ENCODE peak calls at places on chromosomes 3 and 15, in nine cellular contexts. One of them, this sample, is unnamed.

GRCh38 chr3:175255698-175256097 is 396.6 kb downstream of the NAALADL2 start:
- DNase-seq in neural progenitor cell: no peak
- DNase-seq in HCT116: no peak
- DNase-seq in OCI-LY7: no peak
- DNase-seq in PC-3: peak; percentile 61
- DNase-seq in SK-N-SH: no peak
- DNase-seq in GM23338: no peak
- DNase-seq in GM23248: peak; percentile 73
- DNase-seq in MM.1S: no peak
- DNase-seq in this sample: no peak

GRCh38 chr3:183385698-183386590 is 42.5 kb downstream of the MCF2L2 start:
- DNase-seq in HCT116: peak; percentile 45
- DNase-seq in neural progenitor cell: peak; percentile 81
- DNase-seq in SK-N-SH: peak; percentile 47
- DNase-seq in PC-3: peak; percentile 86
- DNase-seq in MM.1S: peak; percentile 80
- DNase-seq in OCI-LY7: peak; percentile 79
- DNase-seq in GM23338: peak; percentile 92
- DNase-seq in GM23248: peak; percentile 85
- DNase-seq in this sample: peak; percentile 87

GRCh38 chr15:68552773-68553172 is 26.0 kb upstream of the CORO2B start:
- DNase-seq in PC-3: peak; percentile 49
- DNase-seq in SK-N-SH: no peak
- DNase-seq in HCT116: no peak
- DNase-seq in MM.1S: no peak
- DNase-seq in GM23248: peak; percentile 38
- DNase-seq in GM23338: no peak
- DNase-seq in OCI-LY7: no peak
- DNase-seq in neural progenitor cell: no peak
- DNase-seq in this sample: no peak

GRCh38 chr15:24269166-24269571 is 406.4 kb upstream of the NPAP1 start:
- DNase-seq in neural progenitor cell: no peak
- DNase-seq in GM23248: no peak
- DNase-seq in SK-N-SH: no peak
- DNase-seq in OCI-LY7: no peak
- DNase-seq in HCT116: no peak
- DNase-seq in PC-3: no peak
- DNase-seq in GM23338: no peak
- DNase-seq in MM.1S: peak; percentile 90
- DNase-seq in this sample: peak; percentile 7

GRCh38 chr3:170732660-170733245 is 137.2 kb downstream of the RPL22L1 start:
- DNase-seq in GM23338: no peak
- DNase-seq in HCT116: no peak
- DNase-seq in OCI-LY7: no peak
- DNase-seq in PC-3: no peak
- DNase-seq in MM.1S: no peak
- DNase-seq in neural progenitor cell: no peak
- DNase-seq in SK-N-SH: no peak
- DNase-seq in GM23248: peak; percentile 37
- DNase-seq in this sample: no peak

GRCh38 chr3:52167240-52167639 is 13.0 kb upstream of the POC1A start:
- DNase-seq in SK-N-SH: no peak
- DNase-seq in neural progenitor cell: no peak
- DNase-seq in MM.1S: no peak
- DNase-seq in GM23338: peak; percentile 92
- DNase-seq in HCT116: no peak
- DNase-seq in OCI-LY7: no peak
- DNase-seq in PC-3: no peak
- DNase-seq in GM23248: no peak
- DNase-seq in this sample: no peak

GRCh38 chr3:13419356-13420050 is 619 bp downstream of the NUP210 start:
- DNase-seq in SK-N-SH: peak; percentile 86
- DNase-seq in GM23338: peak; percentile 61
- DNase-seq in HCT116: no peak
- DNase-seq in GM23248: peak; percentile 22
- DNase-seq in OCI-LY7: peak; percentile 72
- DNase-seq in MM.1S: peak; percentile 40
- DNase-seq in PC-3: peak; percentile 37
- DNase-seq in neural progenitor cell: peak; percentile 77
- DNase-seq in this sample: peak; percentile 71

GRCh38 chr3:56783644-56784451 is 17.9 kb downstream of the ARHGEF3 start:
- DNase-seq in GM23248: peak; percentile 73
- DNase-seq in PC-3: peak; percentile 97
- DNase-seq in HCT116: no peak
- DNase-seq in SK-N-SH: no peak
- DNase-seq in MM.1S: peak; percentile 88
- DNase-seq in neural progenitor cell: no peak
- DNase-seq in OCI-LY7: peak; percentile 89
- DNase-seq in GM23338: no peak
- DNase-seq in this sample: peak; percentile 52

GRCh38 chr3:102630531-102630930 is 195.7 kb downstream of the ZPLD1 start:
- DNase-seq in SK-N-SH: no peak
- DNase-seq in GM23248: no peak
- DNase-seq in MM.1S: no peak
- DNase-seq in GM23338: no peak
- DNase-seq in neural progenitor cell: no peak
- DNase-seq in OCI-LY7: no peak
- DNase-seq in PC-3: no peak
- DNase-seq in HCT116: no peak
- DNase-seq in this sample: no peak

GRCh38 chr3:4712109-4712508 is 219.0 kb downstream of the ITPR1 start:
- DNase-seq in SK-N-SH: no peak
- DNase-seq in neural progenitor cell: no peak
- DNase-seq in MM.1S: no peak
- DNase-seq in OCI-LY7: no peak
- DNase-seq in PC-3: peak; percentile 55
- DNase-seq in HCT116: peak; percentile 21
- DNase-seq in GM23248: peak; percentile 90
- DNase-seq in GM23338: peak; percentile 51
- DNase-seq in this sample: peak; percentile 91

GRCh38 chr3:46564190-46565112 is 1.7 kb downstream of the LRRC2 start:
- DNase-seq in OCI-LY7: no peak
- DNase-seq in neural progenitor cell: no peak
- DNase-seq in SK-N-SH: no peak
- DNase-seq in MM.1S: no peak
- DNase-seq in GM23248: peak; percentile 85
- DNase-seq in HCT116: no peak
- DNase-seq in GM23338: no peak
- DNase-seq in PC-3: no peak
- DNase-seq in this sample: no peak

GRCh38 chr15:48477795-48478360 is 146.6 kb downstream of the DUT start:
- DNase-seq in GM23338: no peak
- DNase-seq in neural progenitor cell: no peak
- DNase-seq in OCI-LY7: no peak
- DNase-seq in HCT116: no peak
- DNase-seq in PC-3: no peak
- DNase-seq in MM.1S: no peak
- DNase-seq in GM23248: no peak
- DNase-seq in SK-N-SH: no peak
- DNase-seq in this sample: no peak

GRCh38 chr3:160134964-160135363 is 90.3 kb upstream of the C3orf80 start:
- DNase-seq in PC-3: peak; percentile 21
- DNase-seq in GM23338: no peak
- DNase-seq in neural progenitor cell: no peak
- DNase-seq in HCT116: no peak
- DNase-seq in OCI-LY7: no peak
- DNase-seq in GM23248: peak; percentile 69
- DNase-seq in SK-N-SH: no peak
- DNase-seq in MM.1S: no peak
- DNase-seq in this sample: no peak

GRCh38 chr3:7506606-7507180 is 645.8 kb downstream of the GRM7 start:
- DNase-seq in MM.1S: no peak
- DNase-seq in GM23248: no peak
- DNase-seq in OCI-LY7: no peak
- DNase-seq in PC-3: no peak
- DNase-seq in GM23338: no peak
- DNase-seq in neural progenitor cell: no peak
- DNase-seq in HCT116: no peak
- DNase-seq in SK-N-SH: no peak
- DNase-seq in this sample: no peak

DNA sequence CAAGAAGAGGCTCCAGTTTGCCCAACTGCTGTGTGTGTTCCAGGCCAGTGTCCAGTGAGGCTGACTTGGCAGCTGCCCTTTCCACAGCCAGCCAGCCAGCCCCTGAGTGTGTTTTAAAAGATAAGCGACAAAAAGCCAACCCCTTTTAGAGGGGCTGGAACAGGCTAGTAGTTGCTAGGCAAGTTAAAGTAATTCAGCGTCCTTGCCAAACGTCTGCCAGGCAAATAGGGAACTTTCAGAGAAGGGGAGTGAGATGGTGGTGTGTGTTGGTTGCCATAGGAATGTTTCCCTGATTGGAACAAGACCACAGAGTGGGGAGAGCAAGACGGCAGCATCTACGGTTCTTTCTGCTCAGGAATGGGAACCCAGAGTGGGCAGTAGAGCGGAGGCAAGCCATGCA is 86.3 kb downstream of the TMEM108 start:
- DNase-seq in PC-3: no peak
- DNase-seq in GM23248: no peak
- DNase-seq in neural progenitor cell: peak; percentile 8
- DNase-seq in MM.1S: no peak
- DNase-seq in GM23338: no peak
- DNase-seq in HCT116: no peak
- DNase-seq in SK-N-SH: peak; percentile 58
- DNase-seq in OCI-LY7: no peak
- DNase-seq in this sample: peak; percentile 8
- H3K4me3 ChIP-seq in PC-3: no peak overlapping the region
- H3K4me3 ChIP-seq in GM23248: no peak overlapping the region
- H3K4me3 ChIP-seq in neural progenitor cell: no peak overlapping the region
- H3K4me3 ChIP-seq in MM.1S: no peak overlapping the region
- H3K4me3 ChIP-seq in GM23338: no peak overlapping the region
- H3K4me3 ChIP-seq in HCT116: no peak overlapping the region
- H3K4me3 ChIP-seq in SK-N-SH: no peak overlapping the region
- H3K4me3 ChIP-seq in OCI-LY7: no peak overlapping the region
- H3K4me3 ChIP-seq in this sample: no peak overlapping the region

GRCh38 chr15:37094542-37095196 is 5.7 kb downstream of the MEIS2 start:
- DNase-seq in OCI-LY7: no peak
- DNase-seq in GM23338: no peak
- DNase-seq in HCT116: no peak
- DNase-seq in GM23248: peak; percentile 62
- DNase-seq in neural progenitor cell: no peak
- DNase-seq in PC-3: no peak
- DNase-seq in MM.1S: no peak
- DNase-seq in SK-N-SH: no peak
- DNase-seq in this sample: peak; percentile 5

GRCh38 chr15:37095197-37095992 is 5.0 kb downstream of the MEIS2 start:
- DNase-seq in GM23338: peak; percentile 93
- DNase-seq in PC-3: no peak
- DNase-seq in SK-N-SH: peak; percentile 41
- DNase-seq in neural progenitor cell: peak; percentile 76
- DNase-seq in HCT116: no peak
- DNase-seq in OCI-LY7: no peak
- DNase-seq in MM.1S: no peak
- DNase-seq in GM23248: no peak
- DNase-seq in this sample: peak; percentile 20

GRCh38 chr15:37098468-37099320 is 1.7 kb downstream of the MEIS2 start:
- DNase-seq in PC-3: peak; percentile 46
- DNase-seq in MM.1S: peak; percentile 53
- DNase-seq in GM23248: peak; percentile 81
- DNase-seq in neural progenitor cell: peak; percentile 77
- DNase-seq in OCI-LY7: peak; percentile 71
- DNase-seq in GM23338: peak; percentile 61
- DNase-seq in SK-N-SH: peak; percentile 53
- DNase-seq in HCT116: no peak
- DNase-seq in this sample: peak; percentile 71

GRCh38 chr15:37096878-37097568 is 3.3 kb downstream of the MEIS2 start:
- DNase-seq in MM.1S: no peak
- DNase-seq in OCI-LY7: no peak
- DNase-seq in SK-N-SH: peak; percentile 54
- DNase-seq in GM23248: peak; percentile 63
- DNase-seq in neural progenitor cell: peak; percentile 74
- DNase-seq in GM23338: no peak
- DNase-seq in PC-3: no peak
- DNase-seq in HCT116: no peak
- DNase-seq in this sample: peak; percentile 25

GRCh38 chr15:37095993-37096877 is 4.1 kb downstream of the MEIS2 start:
- DNase-seq in PC-3: no peak
- DNase-seq in OCI-LY7: no peak
- DNase-seq in HCT116: no peak
- DNase-seq in GM23248: peak; percentile 47
- DNase-seq in GM23338: peak; percentile 52
- DNase-seq in MM.1S: no peak
- DNase-seq in SK-N-SH: peak; percentile 51
- DNase-seq in neural progenitor cell: peak; percentile 47
- DNase-seq in this sample: peak; percentile 24
- TF ChIP-seq EZH2phosphoT487 in PC-3: no peak
- TF ChIP-seq EZH2phosphoT487 in OCI-LY7: no peak
- TF ChIP-seq EZH2phosphoT487 in HCT116: no peak
- TF ChIP-seq EZH2phosphoT487 in GM23248: no peak
- TF ChIP-seq EZH2phosphoT487 in GM23338: peak; percentile 18
- TF ChIP-seq EZH2phosphoT487 in MM.1S: no peak
- TF ChIP-seq EZH2phosphoT487 in SK-N-SH: no peak
- TF ChIP-seq EZH2phosphoT487 in neural progenitor cell: no peak
- TF ChIP-seq EZH2phosphoT487 in this sample: no peak

GRCh38 chr3:8847317-8847716 is 77.9 kb upstream of the OXTR start:
- DNase-seq in HCT116: no peak
- DNase-seq in PC-3: no peak
- DNase-seq in neural progenitor cell: no peak
- DNase-seq in SK-N-SH: no peak
- DNase-seq in MM.1S: no peak
- DNase-seq in GM23338: no peak
- DNase-seq in GM23248: no peak
- DNase-seq in OCI-LY7: no peak
- DNase-seq in this sample: no peak
- H3K4me2 ChIP-seq in HCT116: no peak overlapping the region
- H3K4me2 ChIP-seq in PC-3: no peak overlapping the region
- H3K4me2 ChIP-seq in neural progenitor cell: no peak overlapping the region
- H3K4me2 ChIP-seq in SK-N-SH: no peak overlapping the region
- H3K4me2 ChIP-seq in MM.1S: no peak overlapping the region
- H3K4me2 ChIP-seq in GM23338: no peak overlapping the region
- H3K4me2 ChIP-seq in GM23248: no peak overlapping the region
- H3K4me2 ChIP-seq in OCI-LY7: no peak overlapping the region
- H3K4me2 ChIP-seq in this sample: no peak overlapping the region

DNA sequence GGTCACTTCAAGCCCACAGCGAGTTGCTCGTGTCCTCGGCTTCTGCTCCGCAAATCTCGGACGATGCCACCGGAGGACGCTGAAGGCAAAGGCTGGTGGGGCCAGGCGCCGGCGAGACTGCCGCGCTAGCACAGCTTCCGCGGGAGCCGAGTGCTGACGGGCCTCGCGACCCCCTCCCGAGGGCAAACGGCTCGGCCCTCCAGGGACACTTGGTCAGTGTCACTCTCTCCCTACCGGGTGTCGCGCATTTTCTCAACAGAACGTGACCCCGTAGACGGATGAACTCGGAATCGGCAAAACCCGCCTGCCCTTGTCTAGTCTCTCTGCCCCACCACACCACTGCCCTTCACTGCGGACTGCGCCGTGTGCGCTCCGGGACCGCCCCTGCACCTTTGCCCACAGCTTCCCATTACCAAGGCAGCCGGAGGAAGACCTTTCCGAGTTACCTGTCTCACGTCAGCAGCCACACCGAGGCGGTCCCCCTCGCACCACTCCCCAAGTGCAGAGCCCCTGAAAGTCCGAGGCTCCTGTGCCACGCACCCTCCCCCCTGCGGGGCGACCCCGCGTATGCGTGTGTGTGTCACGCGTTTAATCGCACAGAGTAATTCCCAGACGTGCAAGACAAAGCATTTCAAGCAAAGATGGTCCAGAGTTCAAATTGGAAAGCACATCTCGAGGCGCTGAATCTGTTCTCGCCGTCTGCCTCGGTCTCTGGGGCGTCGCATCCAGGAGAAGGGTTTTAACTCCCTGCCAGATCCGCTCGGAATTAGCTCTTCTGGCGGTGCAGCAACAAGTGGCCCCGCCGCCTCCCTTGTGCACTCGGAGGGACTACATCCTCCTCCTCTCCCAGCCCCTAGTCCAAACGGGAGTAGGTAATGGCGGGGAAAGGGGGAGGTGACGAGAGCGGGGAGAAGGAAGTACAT is 245.0 kb upstream of the TOPAZ1 start:
- DNase-seq in neural progenitor cell: peak; percentile 81
- DNase-seq in GM23248: peak; percentile 58
- DNase-seq in GM23338: peak; percentile 76
- DNase-seq in SK-N-SH: no peak
- DNase-seq in MM.1S: peak; percentile 72
- DNase-seq in OCI-LY7: peak; percentile 65
- DNase-seq in PC-3: no peak
- DNase-seq in HCT116: no peak
- DNase-seq in this sample: peak; percentile 74
- H3K4me3 ChIP-seq in neural progenitor cell: peak overlapping the region; percentile 57
- H3K4me3 ChIP-seq in GM23248: peak overlapping the region; percentile 64
- H3K4me3 ChIP-seq in GM23338: peak overlapping the region; percentile 91
- H3K4me3 ChIP-seq in SK-N-SH: peak overlapping the region; percentile 37
- H3K4me3 ChIP-seq in MM.1S: peak overlapping the region; percentile 89
- H3K4me3 ChIP-seq in OCI-LY7: peak overlapping the region; percentile 93
- H3K4me3 ChIP-seq in PC-3: no peak overlapping the region
- H3K4me3 ChIP-seq in HCT116: no peak overlapping the region
- H3K4me3 ChIP-seq in this sample: peak overlapping the region; percentile 77

This sample was measured in hepatocyte.